ENCODE peak calls at places on chromosomes 4 and X, in four cellular contexts. One of them, this sample, is unnamed.

GRCh38 chrX:117957128-117957527 is 159.5 kb downstream of the KLHL13 start:
- DNase-seq in GM03348: no peak
- DNase-seq in kidney: no peak
- DNase-seq in heart right ventricle: no peak
- DNase-seq in this sample: no peak

GRCh38 chrX:70908541-70908940 is at the start of gene TEX11:
- DNase-seq in GM03348: no peak
- DNase-seq in kidney: no peak
- DNase-seq in heart right ventricle: no peak
- DNase-seq in this sample: no peak

GRCh38 chr4:11765849-11766453 is 337.3 kb upstream of the HS3ST1 start:
- DNase-seq in GM03348: peak
- DNase-seq in kidney: no peak
- DNase-seq in heart right ventricle: peak
- DNase-seq in this sample: no peak

GRCh38 chr4:122584517-122584916 is 36.3 kb downstream of the IL21 start:
- DNase-seq in GM03348: peak
- DNase-seq in kidney: no peak
- DNase-seq in heart right ventricle: no peak
- DNase-seq in this sample: no peak

GRCh38 chr4:38386011-38386551 is 277.9 kb upstream of the KLF3 start:
- DNase-seq in GM03348: no peak
- DNase-seq in kidney: no peak
- DNase-seq in heart right ventricle: no peak
- DNase-seq in this sample: no peak

GRCh38 chr4:53105313-53105712 is 243.2 kb downstream of the RASL11B start:
- DNase-seq in GM03348: no peak
- DNase-seq in kidney: no peak
- DNase-seq in heart right ventricle: no peak
- DNase-seq in this sample: no peak

GRCh38 chr4:54032558-54033135 is 31.8 kb downstream of the CHIC2 start:
- DNase-seq in GM03348: no peak
- DNase-seq in kidney: no peak
- DNase-seq in heart right ventricle: no peak
- DNase-seq in this sample: no peak

GRCh38 chrX:7586126-7586525 is 256.8 kb upstream of the VCX start:
- DNase-seq in GM03348: peak
- DNase-seq in kidney: no peak
- DNase-seq in heart right ventricle: no peak
- DNase-seq in this sample: no peak

GRCh38 chrX:41449138-41449537 is 2.0 kb downstream of the NYX start:
- DNase-seq in GM03348: no peak
- DNase-seq in kidney: no peak
- DNase-seq in heart right ventricle: no peak
- DNase-seq in this sample: no peak

GRCh38 chrX:150715180-150715579 is 22.0 kb downstream of the MTMR1 start:
- DNase-seq in GM03348: no peak
- DNase-seq in kidney: no peak
- DNase-seq in heart right ventricle: no peak
- DNase-seq in this sample: no peak

GRCh38 chr4:129384974-129385373 is 289.0 kb downstream of the C4orf33 start:
- DNase-seq in GM03348: no peak
- DNase-seq in kidney: no peak
- DNase-seq in heart right ventricle: no peak
- DNase-seq in this sample: no peak

GRCh38 chr4:184282895-184283654 is 65.4 kb upstream of the ENPP6 start:
- DNase-seq in GM03348: no peak
- DNase-seq in kidney: no peak
- DNase-seq in heart right ventricle: no peak
- DNase-seq in this sample: no peak

GRCh38 chr4:16707874-16708273 is 190.6 kb downstream of the LDB2 start:
- DNase-seq in GM03348: peak
- DNase-seq in kidney: no peak
- DNase-seq in heart right ventricle: no peak
- DNase-seq in this sample: no peak

GRCh38 chr4:177250056-177250696 is 59.5 kb upstream of the NEIL3 start:
- DNase-seq in GM03348: peak
- DNase-seq in kidney: peak
- DNase-seq in heart right ventricle: peak
- DNase-seq in this sample: peak

GRCh38 chr4:8643986-8644385 is 51.4 kb downstream of the CPZ start:
- DNase-seq in GM03348: no peak
- DNase-seq in kidney: peak
- DNase-seq in heart right ventricle: no peak
- DNase-seq in this sample: no peak

GRCh38 chrX:105190252-105190853 is 30.1 kb downstream of the TEX13A start:
- DNase-seq in GM03348: peak
- DNase-seq in kidney: no peak
- DNase-seq in heart right ventricle: peak
- DNase-seq in this sample: no peak

GRCh38 chr4:64975177-64975576 is 565.9 kb upstream of the TECRL start:
- DNase-seq in GM03348: no peak
- DNase-seq in kidney: no peak
- DNase-seq in heart right ventricle: no peak
- DNase-seq in this sample: no peak